ENCODE peak calls at places on chromosome 17, in six cellular contexts. U is GM12891, V is GM12878, J is HepG2, M is H1, P is K562. T is an unnamed sample.

GRCh38 chr17:9371019-9371418 is 204.6 kb downstream of the STX8 start:
- DNase-seq in U (no peak), V (peak), J (peak), M (no peak), P (no peak), T (no peak)

GRCh38 chr17:61426482-61427304 is 25.5 kb upstream of the TBX4 start:
- DNase-seq in U (no peak), V (no peak), J (peak), M (no peak), P (no peak), T (no peak)

GRCh38 chr17:78407387-78407990 is 29.0 kb downstream of the PGS1 start:
- DNase-seq in U (no peak), V (no peak), J (no peak), M (no peak), P (no peak), T (no peak)

GRCh38 chr17:55717898-55718735 is 4.5 kb downstream of the TMEM100 start:
- DNase-seq in U (no peak), V (no peak), J (peak), M (peak), P (peak), T (peak)

GRCh38 chr17:48194097-48194550 is 86.6 kb downstream of the SNX11 start:
- DNase-seq in U (no peak), V (no peak), J (no peak), M (no peak), P (no peak), T (no peak)

GRCh38 chr17:68199837-68200688 is 47.8 kb upstream of the AMZ2 start:
- DNase-seq in U (no peak), V (no peak), J (no peak), M (no peak), P (no peak), T (no peak)

GRCh38 chr17:82149401-82150099 is 51.5 kb upstream of the FASN start:
- DNase-seq in U (no peak), V (no peak), J (no peak), M (no peak), P (no peak), T (no peak)

GRCh38 chr17:21352221-21352980 is 23.8 kb upstream of the KCNJ12 start:
- DNase-seq in U (no peak), V (no peak), J (no peak), M (no peak), P (no peak), T (no peak)

GRCh38 chr17:41652461-41652960 is 28.1 kb upstream of the KRT17 start:
- DNase-seq in U (no peak), V (no peak), J (no peak), M (no peak), P (no peak), T (no peak)

GRCh38 chr17:77834170-77835115 is 124.1 kb upstream of the TNRC6C start:
- DNase-seq in U (peak), V (peak), J (peak), M (no peak), P (peak), T (peak)

GRCh38 chr17:15106540-15106939 is 158.6 kb downstream of the PMP22 start:
- DNase-seq in U (no peak), V (no peak), J (no peak), M (no peak), P (peak), T (no peak)

GRCh38 chr17:82751171-82751570 is 694 bp upstream of the TBCD start:
- DNase-seq in U (no peak), V (no peak), J (no peak), M (no peak), P (no peak), T (no peak)

GRCh38 chr17:83191388-83192160 is 112.2 kb downstream of the METRNL start:
- DNase-seq in U (no peak), V (no peak), J (no peak), M (no peak), P (no peak), T (no peak)

GRCh38 chr17:42133461-42134041 is 10.9 kb downstream of the HSPB9 start:
- DNase-seq in U (no peak), V (no peak), J (no peak), M (no peak), P (no peak), T (peak)

GRCh38 chr17:3827124-3827773 is 18.8 kb downstream of the NCBP3 start:
- DNase-seq in U (no peak), V (no peak), J (peak), M (no peak), P (peak), T (no peak)

GRCh38 chr17:73011016-73011486 is 81.4 kb downstream of the SLC39A11 start:
- DNase-seq in U (no peak), V (no peak), J (no peak), M (no peak), P (peak), T (no peak)

GRCh38 chr17:75125984-75126383 is 5.6 kb downstream of the NT5C start:
- DNase-seq in U (no peak), V (no peak), J (no peak), M (no peak), P (peak), T (no peak)

GRCh38 chr17:38604479-38605229 is 1.1 kb downstream of the SRCIN1 start:
- DNase-seq in U (no peak), V (no peak), J (peak), M (no peak), P (peak), T (no peak)

GRCh38 chr17:47315451-47316266 is 8.1 kb upstream of the EFCAB13 start:
- DNase-seq in U (no peak), V (peak), J (peak), M (no peak), P (peak), T (no peak)

GRCh38 chr17:32461853-32462617 is 17.7 kb downstream of the PSMD11 start:
- DNase-seq in U (no peak), V (no peak), J (peak), M (no peak), P (peak), T (no peak)

GRCh38 chr17:76153202-76153601 is 12.2 kb upstream of the FOXJ1 start:
- DNase-seq in U (no peak), V (no peak), J (no peak), M (no peak), P (no peak), T (no peak)

GRCh38 chr17:67443931-67444597 is 67.0 kb downstream of the PITPNC1 start:
- DNase-seq in U (no peak), V (no peak), J (no peak), M (no peak), P (no peak), T (no peak)

GRCh38 chr17:66330646-66331037 is 28.2 kb downstream of the PRKCA start:
- DNase-seq in U (no peak), V (no peak), J (no peak), M (no peak), P (no peak), T (no peak)

GRCh38 chr17:49694847-49695697 is 12.7 kb downstream of the SLC35B1 start:
- DNase-seq in U (peak), V (no peak), J (peak), M (no peak), P (peak), T (peak)

GRCh38 chr17:83057793-83058477 is 21.5 kb upstream of the METRNL start:
- DNase-seq in U (no peak), V (no peak), J (no peak), M (no peak), P (no peak), T (no peak)

GRCh38 chr17:79627184-79627765 is 16.4 kb upstream of the RBFOX3 start:
- DNase-seq in U (no peak), V (no peak), J (no peak), M (no peak), P (no peak), T (peak)

GRCh38 chr17:82925336-82925735 is 85.5 kb upstream of the ZNF750 start:
- DNase-seq in U (no peak), V (no peak), J (no peak), M (no peak), P (no peak), T (no peak)

GRCh38 chr17:45061606-45062205 is 589 bp downstream of the NMT1 start:
- DNase-seq in U (no peak), V (no peak), J (no peak), M (no peak), P (no peak), T (no peak)

GRCh38 chr17:45060382-45060823 is 714 bp upstream of the NMT1 start:
- DNase-seq in U (no peak), V (no peak), J (no peak), M (no peak), P (peak), T (no peak)

GRCh38 chr17:45063198-45063597 is 2.1 kb downstream of the NMT1 start:
- DNase-seq in U (no peak), V (peak), J (no peak), M (no peak), P (no peak), T (no peak)

GRCh38 chr17:45060824-45061605 is at the start of gene NMT1:
- DNase-seq in U (peak), V (peak), J (peak), M (peak), P (peak), T (peak)
- TF ChIP-seq POLR2A in U (peak), V (peak), J (peak), M (peak), P (peak), T (peak)

GRCh38 chr17:40110026-40110425 is 9.6 kb upstream of the NR1D1 start:
- DNase-seq in U (no peak), V (no peak), J (no peak), M (no peak), P (no peak), T (no peak)
- TF ChIP-seq TAF1 in U (no peak), V (no peak), J (no peak), M (no peak), P (no peak), T (no peak)

GRCh38 chr17:57187391-57187790 is 68.9 kb upstream of the MSI2 start:
- DNase-seq in U (no peak), V (no peak), J (no peak), M (no peak), P (no peak), T (no peak)
- TF ChIP-seq POLR2A in U (no peak), V (no peak), J (no peak), M (no peak), P (no peak), T (no peak)

GRCh38 chr17:35807371-35808144 is 1.7 kb upstream of the TAF15 start:
- DNase-seq in U (no peak), V (no peak), J (no peak), M (no peak), P (no peak), T (no peak)
- TF ChIP-seq TAF1 in U (no peak), V (no peak), J (no peak), M (no peak), P (no peak), T (no peak)

DNA sequence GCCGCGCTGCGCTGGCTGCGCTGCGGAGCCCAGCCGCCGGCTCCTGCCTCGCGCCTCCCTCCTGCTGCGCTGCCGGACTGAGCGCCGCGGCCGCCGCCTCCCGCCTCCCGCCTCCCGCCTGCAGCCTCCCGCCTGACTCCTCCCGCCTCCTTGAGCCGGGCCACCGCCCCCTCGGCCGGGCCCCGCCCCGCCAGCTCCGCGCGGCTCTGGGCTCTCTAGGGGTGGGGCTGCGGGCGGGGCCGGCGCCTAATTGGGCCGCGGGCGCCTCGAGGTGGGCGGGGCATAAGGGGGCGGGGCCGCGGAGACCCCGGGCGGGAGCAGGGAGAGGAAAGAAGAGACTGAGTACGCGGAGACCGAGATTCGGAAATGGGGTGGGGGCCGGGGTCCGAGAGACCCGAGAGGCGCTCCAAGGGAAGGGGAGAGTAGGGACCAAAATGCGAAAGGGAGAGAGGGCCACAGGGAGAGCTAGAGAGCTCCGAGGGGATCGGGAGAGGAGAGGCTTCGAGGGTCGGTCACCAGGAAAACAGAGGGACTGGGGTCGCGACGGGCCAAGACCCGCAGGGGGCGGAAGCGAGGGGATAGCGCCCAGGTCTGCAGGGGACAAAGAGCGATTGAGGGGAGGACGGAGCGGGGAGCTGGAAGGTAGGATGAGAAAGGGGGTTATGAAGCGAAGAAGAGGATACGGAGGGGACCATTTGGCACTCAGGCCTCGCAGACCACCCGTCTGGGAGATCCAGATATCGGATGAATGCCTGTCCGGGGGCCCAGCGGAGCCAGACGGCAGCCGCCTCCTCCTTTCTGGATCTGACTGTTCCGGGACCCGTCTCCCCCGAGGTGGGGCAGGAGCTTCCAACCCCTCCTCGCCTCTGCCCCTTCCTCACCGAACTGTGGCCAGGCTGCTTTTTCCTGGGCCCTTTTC is at the start of gene C1QL1:
- DNase-seq in U (peak), V (no peak), J (peak), M (peak), P (peak), T (peak)
- TF ChIP-seq POLR2A in U (no peak), V (no peak), J (no peak), M (no peak), P (no peak), T (no peak)

DNA sequence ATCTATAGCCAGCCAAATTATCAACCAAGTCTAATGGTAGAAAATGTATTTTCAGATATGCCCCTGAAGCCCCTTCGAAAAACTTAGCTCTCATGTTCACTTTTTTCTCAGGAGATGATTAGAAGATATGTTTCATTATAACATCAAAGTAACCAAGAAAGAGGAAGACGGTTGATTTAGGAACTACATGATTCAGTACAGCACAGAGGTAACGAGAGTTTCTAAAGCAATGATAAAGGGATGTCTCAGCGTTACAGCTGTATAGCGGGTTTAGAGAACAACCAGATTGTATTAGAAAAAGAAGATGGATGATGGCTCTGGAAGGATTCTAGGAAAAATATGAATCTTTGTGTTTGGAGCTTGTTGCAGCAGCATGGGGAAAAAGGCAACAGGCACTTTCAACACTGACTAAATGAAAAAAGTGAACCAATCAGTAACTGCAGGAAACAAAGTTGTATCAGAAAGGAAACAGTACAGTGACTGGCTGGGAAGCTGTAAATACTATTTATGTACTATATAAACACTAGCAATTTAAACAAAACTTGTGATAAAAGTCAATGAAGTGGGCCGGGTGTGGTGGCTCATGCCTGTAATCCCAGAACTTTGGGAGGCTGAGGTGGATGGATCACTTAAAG is 21.5 kb downstream of the MBTD1 start:
- DNase-seq in U (no peak), V (peak), J (no peak), M (no peak), P (no peak), T (no peak)
- TF ChIP-seq TAF1 in U (no peak), V (no peak), J (no peak), M (no peak), P (no peak), T (no peak)

GRCh38 chr17:81028506-81028858 is 6.5 kb upstream of the BAIAP2 start:
- DNase-seq in U (peak), V (no peak), J (no peak), M (no peak), P (no peak), T (no peak)
- TF ChIP-seq POLR2A in U (no peak), V (no peak), J (no peak), M (no peak), P (no peak), T (no peak)

DNA sequence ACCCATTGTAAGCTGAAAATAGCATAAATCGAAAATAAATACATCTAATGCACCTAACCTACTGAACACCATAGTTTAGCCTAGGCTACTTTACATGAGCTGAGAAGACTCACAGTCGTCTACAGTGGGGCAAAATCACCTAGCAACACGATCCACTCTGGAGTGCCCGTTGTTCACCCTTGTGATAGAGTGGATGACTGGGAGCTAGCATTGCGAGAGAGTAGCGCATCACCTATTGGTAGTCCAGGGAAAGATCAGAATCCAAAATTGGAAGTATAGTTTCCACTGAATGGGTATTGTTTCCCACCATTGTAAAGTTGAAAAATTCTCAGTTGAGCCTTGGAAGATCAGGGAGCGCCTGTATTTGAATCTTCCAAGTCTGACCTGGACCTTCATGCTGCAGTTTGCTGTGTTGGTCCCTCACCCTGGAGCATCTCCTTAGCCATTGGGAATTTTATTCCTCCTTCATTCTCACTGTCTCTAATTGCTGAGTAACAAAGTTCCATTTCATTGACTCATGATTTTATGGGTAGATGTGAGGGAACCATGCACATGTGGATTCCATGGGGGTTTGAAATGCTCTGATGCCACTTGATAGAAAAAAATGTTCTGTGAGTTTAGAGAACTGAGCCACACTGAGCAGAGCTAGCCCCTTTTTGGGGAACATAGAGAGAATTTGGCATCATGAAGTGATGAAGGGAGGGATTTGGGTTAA is 19.6 kb downstream of the AKAP1 start:
- DNase-seq in U (no peak), V (no peak), J (no peak), M (no peak), P (no peak), T (no peak)
- TF ChIP-seq TAF1 in U (no peak), V (no peak), J (no peak), M (no peak), P (no peak), T (no peak)

DNA sequence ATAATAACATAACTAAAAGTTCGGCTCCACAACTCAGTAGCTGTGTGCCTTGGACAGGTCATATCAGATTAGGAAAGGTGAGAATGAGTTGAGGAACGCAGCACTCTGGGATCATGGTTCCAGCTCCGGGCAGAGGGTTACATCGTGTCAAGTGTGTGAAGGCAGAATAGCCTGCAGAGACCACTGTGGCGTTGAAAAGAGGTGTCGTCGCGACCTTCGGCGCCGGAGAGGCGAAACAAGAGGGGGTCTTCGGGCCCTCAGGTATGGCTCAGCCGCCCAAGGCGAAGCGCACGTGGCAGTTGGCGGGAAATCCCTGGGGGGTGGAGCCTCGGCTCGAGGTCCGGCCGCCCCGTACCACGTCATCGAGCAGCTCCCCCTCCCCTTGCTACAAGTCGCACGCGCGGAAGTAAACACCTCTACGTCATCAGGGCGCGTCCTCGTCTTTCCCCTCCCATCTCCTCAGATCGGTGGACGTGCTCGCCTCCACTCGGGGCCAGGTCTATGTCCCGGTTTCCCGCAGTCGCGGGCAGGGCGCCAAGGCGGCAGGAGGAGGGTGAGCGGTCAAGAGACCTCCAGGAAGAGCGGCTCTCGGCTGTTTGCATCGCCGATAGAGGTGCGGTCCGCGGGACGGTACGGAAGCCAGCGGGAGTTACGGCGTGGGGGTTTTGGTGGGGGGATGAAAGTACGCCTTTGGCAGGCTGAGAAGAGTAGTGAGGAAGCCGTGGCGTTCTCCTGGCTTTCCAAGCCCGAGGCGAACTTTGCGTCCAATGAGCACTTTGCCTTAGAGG is at the start of gene DHX40:
- DNase-seq in U (peak), V (peak), J (peak), M (peak), P (peak), T (peak)
- TF ChIP-seq POLR2A in U (peak), V (peak), J (peak), M (peak), P (peak), T (peak)

T was measured in GM12892.